ENCODE peak calls at places on chromosomes 16 and 17, in four cellular contexts. M is A549, J is K562, P is HepG2. I is an unnamed sample.

GRCh38 chr17:29760279-29760721 is 137.6 kb upstream of the CORO6 start:
- DNase-seq in M (peak; percentile 14), J (no peak), P (no peak), I (peak; percentile 39)

GRCh38 chr17:73384926-73385325 is 73.1 kb upstream of the CDC42EP4 start:
- DNase-seq in M (no peak), J (no peak), P (no peak), I (no peak)

GRCh38 chr17:63024716-63025115 is 58.7 kb downstream of the TANC2 start:
- DNase-seq in M (no peak), J (no peak), P (no peak), I (peak; percentile 42)

GRCh38 chr17:42018339-42018738 is 1.1 kb upstream of the DNAJC7 start:
- DNase-seq in M (no peak), J (no peak), P (peak; percentile 46), I (no peak)

GRCh38 chr16:29848420-29849297 is 14.4 kb downstream of the CDIPT start:
- DNase-seq in M (peak; percentile 81), J (peak; percentile 86), P (peak; percentile 65), I (peak; percentile 63)

GRCh38 chr16:55452996-55453395 is 26.0 kb upstream of the MMP2 start:
- DNase-seq in M (no peak), J (no peak), P (no peak), I (no peak)

GRCh38 chr16:85947511-85948509 is 48.8 kb downstream of the IRF8 start:
- DNase-seq in M (no peak), J (no peak), P (no peak), I (no peak)

GRCh38 chr16:21100447-21100846 is 50.2 kb downstream of the DNAH3 start:
- DNase-seq in M (peak; percentile 49), J (no peak), P (no peak), I (peak; percentile 90)

GRCh38 chr17:4604111-4604644 is 19.8 kb downstream of the SMTNL2 start:
- DNase-seq in M (no peak), J (no peak), P (no peak), I (peak; percentile 62)

GRCh38 chr16:72198021-72198420 is 26.1 kb upstream of the PMFBP1 start:
- DNase-seq in M (no peak), J (no peak), P (no peak), I (peak; percentile 80)

GRCh38 chr17:48997827-48998556 is 807 bp downstream of the IGF2BP1 start:
- DNase-seq in M (no peak), J (peak; percentile 79), P (no peak), I (no peak)

GRCh38 chr16:66662445-66663194 is 33.9 kb downstream of the CMTM4 start:
- DNase-seq in M (peak; percentile 65), J (peak; percentile 42), P (peak; percentile 64), I (peak; percentile 44)

GRCh38 chr16:3861808-3862451 is 18.6 kb downstream of the CREBBP start:
- DNase-seq in M (no peak), J (peak; percentile 41), P (no peak), I (peak; percentile 63)

GRCh38 chr17:45110676-45111611 is 21.4 kb downstream of the PLCD3 start:
- DNase-seq in M (no peak), J (no peak), P (no peak), I (no peak)

GRCh38 chr17:81518785-81519283 is 6.2 kb upstream of the ACTG1 start:
- DNase-seq in M (peak; percentile 55), J (peak; percentile 69), P (no peak), I (no peak)

GRCh38 chr16:12661656-12662172 is 142.0 kb downstream of the CPPED1 start:
- DNase-seq in M (no peak), J (peak; percentile 57), P (peak; percentile 76), I (peak; percentile 13)

GRCh38 chr17:46191332-46192210 is 1.7 kb downstream of the KANSL1 start:
- DNase-seq in M (peak; percentile 97), J (peak; percentile 52), P (peak; percentile 58), I (no peak)

GRCh38 chr16:85569615-85570212 is 43.4 kb upstream of the GSE1 start:
- DNase-seq in M (no peak), J (peak; percentile 62), P (no peak), I (peak; percentile 78)

GRCh38 chr16:55562936-55563335 is 3.5 kb upstream of the CAPNS2 start:
- DNase-seq in M (no peak), J (no peak), P (no peak), I (peak; percentile 43)

GRCh38 chr17:65743313-65743665 is 181.8 kb upstream of the AXIN2 start:
- DNase-seq in M (no peak), J (no peak), P (no peak), I (peak; percentile 51)

GRCh38 chr17:80826955-80827645 is 164.5 kb upstream of the CHMP6 start:
- DNase-seq in M (peak; percentile 77), J (no peak), P (no peak), I (peak; percentile 99)

GRCh38 chr16:88300463-88300835 is 82.3 kb upstream of the ZNF469 start:
- DNase-seq in M (no peak), J (no peak), P (no peak), I (no peak)

GRCh38 chr16:88299751-88300462 is 82.9 kb upstream of the ZNF469 start:
- DNase-seq in M (no peak), J (no peak), P (no peak), I (no peak)

GRCh38 chr16:88298166-88298881 is 84.4 kb upstream of the ZNF469 start:
- DNase-seq in M (no peak), J (no peak), P (no peak), I (peak; percentile 60)

GRCh38 chr16:88297178-88297720 is 85.5 kb upstream of the ZNF469 start:
- DNase-seq in M (no peak), J (no peak), P (no peak), I (no peak)

GRCh38 chr16:88298882-88299745 is 83.6 kb upstream of the ZNF469 start:
- DNase-seq in M (no peak), J (no peak), P (no peak), I (peak; percentile 68)
- TF ChIP-seq MAZ in M (no peak), J (no peak), P (no peak), I (no peak)

DNA sequence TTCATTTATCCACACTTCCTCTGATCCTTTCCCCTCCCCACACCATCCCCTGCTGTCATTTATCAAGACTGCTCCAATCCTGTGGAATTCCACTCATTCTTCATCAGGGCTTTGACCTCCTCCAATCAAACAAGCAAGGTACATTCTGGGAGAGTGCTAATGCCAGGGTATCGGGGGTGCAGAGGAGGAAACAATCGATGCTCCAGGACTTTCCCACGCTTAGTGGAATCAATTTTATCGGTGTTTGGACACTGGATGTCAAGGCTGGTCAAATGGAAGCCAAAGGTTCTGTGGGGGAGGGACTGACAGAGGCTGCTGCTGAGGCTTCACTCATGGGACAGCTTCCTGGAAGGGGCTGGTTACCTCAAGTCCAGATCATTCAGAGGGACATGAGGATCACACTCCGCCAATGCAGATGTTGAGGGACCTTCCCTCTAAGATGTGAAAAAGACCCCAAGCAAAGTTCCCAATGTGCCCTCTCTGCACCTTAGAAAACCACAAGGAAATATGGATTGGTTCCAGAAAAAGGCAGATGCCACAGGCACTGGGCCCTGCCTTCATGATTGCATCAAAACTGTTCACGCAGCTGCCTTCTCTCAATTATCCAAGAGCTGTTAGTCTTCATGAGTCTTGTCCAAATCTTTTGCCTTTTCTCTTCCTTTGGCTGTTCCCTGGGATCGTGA is 44.7 kb upstream of the SOX9 start:
- DNase-seq in M (no peak), J (no peak), P (peak; percentile 29), I (no peak)
- TF ChIP-seq MAZ in M (no peak), J (no peak), P (no peak), I (no peak)

DNA sequence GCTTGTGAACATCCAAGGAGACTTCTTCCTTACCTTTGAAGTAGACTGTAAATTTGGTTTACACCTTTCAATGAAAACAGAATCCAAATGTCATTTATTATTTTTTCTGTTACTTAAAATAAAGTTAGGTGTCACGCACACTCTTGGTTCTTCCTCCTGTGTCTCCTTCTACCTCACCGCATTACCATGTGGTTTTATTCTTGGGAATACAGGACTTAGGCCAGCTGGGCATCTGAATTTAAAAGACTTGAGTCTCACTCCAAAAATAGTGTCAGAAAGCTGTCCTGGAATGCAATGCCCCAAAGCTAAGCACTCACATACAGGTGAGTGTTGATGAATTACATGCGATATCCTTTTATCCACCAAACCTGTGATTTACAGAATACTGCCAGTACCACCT is 66.4 kb downstream of the MAF start:
- DNase-seq in M (no peak), J (no peak), P (no peak), I (no peak)
- TF ChIP-seq MAZ in M (no peak), J (no peak), P (no peak), I (no peak)

GRCh38 chr17:50428831-50429424 is 2.9 kb downstream of the ACSF2 start:
- DNase-seq in M (no peak), J (no peak), P (peak; percentile 100), I (no peak)

GRCh38 chr17:50425001-50425681 is 877 bp upstream of the ACSF2 start:
- DNase-seq in M (no peak), J (no peak), P (no peak), I (no peak)

GRCh38 chr17:50426472-50426782 is 409 bp downstream of the ACSF2 start:
- DNase-seq in M (peak; percentile 65), J (no peak), P (no peak), I (no peak)

GRCh38 chr17:50425682-50426471 is at the start of gene ACSF2:
- DNase-seq in M (peak; percentile 87), J (peak; percentile 93), P (peak; percentile 54), I (peak; percentile 22)

DNA sequence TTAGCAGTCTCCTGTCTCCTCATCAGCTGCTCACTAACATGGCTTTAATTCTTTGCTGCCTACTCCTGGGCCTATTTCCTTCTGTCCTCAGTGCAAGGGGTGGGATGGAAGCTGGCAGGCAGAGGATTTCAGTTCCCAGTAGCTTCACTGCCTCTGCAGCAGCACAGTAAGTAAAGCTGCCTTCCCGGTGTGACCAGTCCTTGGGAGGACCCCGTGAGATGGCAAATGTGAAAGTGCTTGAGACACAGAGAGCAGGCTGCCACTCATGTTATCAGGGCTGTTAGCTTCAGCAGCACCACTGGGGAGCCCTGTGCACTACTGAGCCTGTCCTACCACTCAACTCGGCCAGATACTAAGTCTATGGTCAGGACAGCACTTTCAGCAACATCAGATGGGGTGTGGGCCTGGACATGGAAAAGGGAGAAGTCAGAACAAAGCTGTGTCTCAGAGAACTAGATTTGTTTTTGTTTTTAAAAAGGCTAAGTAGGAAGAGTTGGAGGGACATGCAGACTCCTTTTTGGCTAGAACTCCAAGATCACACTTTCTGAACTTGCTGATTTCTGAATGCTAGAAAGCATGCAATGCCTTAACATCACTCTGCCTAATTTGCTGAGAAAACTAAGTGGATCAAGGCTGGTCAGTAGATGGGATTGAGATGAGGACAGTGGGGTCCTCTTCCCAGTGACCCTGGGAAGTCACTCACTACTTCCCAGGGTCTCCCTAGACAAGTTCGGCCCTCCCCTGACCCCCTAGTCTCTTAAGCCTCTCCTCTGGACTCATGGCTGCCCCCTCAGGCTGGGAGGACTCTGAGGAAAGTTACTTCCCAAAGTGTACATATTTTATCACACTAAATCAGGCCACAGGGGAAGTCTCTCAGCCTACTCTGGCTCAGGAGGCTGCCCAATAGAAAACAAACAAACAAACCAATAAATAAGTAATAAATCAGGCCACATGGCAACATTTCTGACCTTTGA is 1.1 kb downstream of the ACSF2 start:
- DNase-seq in M (peak; percentile 87), J (peak; percentile 59), P (peak; percentile 78), I (peak; percentile 37)
- TF ChIP-seq MAZ in M (no peak), J (no peak), P (no peak), I (no peak)

GRCh38 chr17:692116-692515 is 22.5 kb downstream of the VPS53 start:
- DNase-seq in M (no peak), J (no peak), P (no peak), I (peak; percentile 89)
- TF ChIP-seq MAZ in M (no peak), J (no peak), P (no peak), I (no peak)

GRCh38 chr16:25135239-25135878 is 23.8 kb downstream of the LCMT1 start:
- DNase-seq in M (peak; percentile 15), J (no peak), P (peak; percentile 25), I (peak; percentile 83)
- TF ChIP-seq MAZ in M (no peak), J (no peak), P (no peak), I (no peak)

GRCh38 chr17:69466905-69467630 is 52.6 kb downstream of the MAP2K6 start:
- DNase-seq in M (no peak), J (no peak), P (peak; percentile 12), I (peak; percentile 62)
- TF ChIP-seq MAZ in M (no peak), J (no peak), P (no peak), I (no peak)

GRCh38 chr17:2796164-2797140 is at the start of gene RAP1GAP2:
- DNase-seq in M (no peak), J (peak; percentile 48), P (no peak), I (no peak)
- TF ChIP-seq MAZ in M (no peak), J (no peak), P (no peak), I (no peak)